ENCODE peak calls at places on chromosomes 1 and 21, in four cellular contexts. T is sigmoid colon, D is retinal pigment epithelial cell, U is AG09309. W is an unnamed sample.

GRCh38 chr1:244012232-244012631 is 38.9 kb upstream of the ZBTB18 start:
- DNase-seq in U (no peak), D (no peak), T (no peak), W (no peak)

GRCh38 chr1:164914208-164914607 is 355.2 kb downstream of the PBX1 start:
- DNase-seq in U (peak), D (no peak), T (no peak), W (no peak)

GRCh38 chr1:230029244-230029643 is 37.8 kb upstream of the GALNT2 start:
- DNase-seq in D (no peak), U (no peak), T (no peak), W (peak)

GRCh38 chr1:40984531-40984930 is 5.0 kb downstream of the CTPS1 start:
- DNase-seq in D (no peak), U (no peak), T (no peak), W (no peak)

GRCh38 chr1:112636597-112637256 is 17.1 kb downstream of the CAPZA1 start:
- DNase-seq in U (no peak), T (no peak), D (no peak), W (no peak)

GRCh38 chr1:174682419-174683008 is 234.8 kb downstream of the GPR52 start:
- DNase-seq in T (no peak), U (peak), D (peak), W (no peak)

GRCh38 chr1:23562138-23562819 is 3.0 kb upstream of the ID3 start:
- DNase-seq in D (peak), U (peak), T (peak), W (peak)

GRCh38 chr1:45543599-45544417 is 6.8 kb upstream of the AKR1A1 start:
- DNase-seq in T (peak), D (no peak), U (no peak), W (peak)

GRCh38 chr21:26366781-26367180 is 196.2 kb upstream of the APP start:
- DNase-seq in T (no peak), U (no peak), D (no peak), W (no peak)

GRCh38 chr1:203649551-203650011 is 22.9 kb downstream of the ATP2B4 start:
- DNase-seq in D (no peak), U (no peak), T (no peak), W (no peak)

GRCh38 chr1:220776725-220777326 is 9.9 kb upstream of the MTARC1 start:
- DNase-seq in D (no peak), U (peak), T (peak), W (peak)

GRCh38 chr1:225691377-225691776 is 38.5 kb upstream of the ENAH start:
- DNase-seq in U (no peak), D (peak), T (no peak), W (peak)

GRCh38 chr1:67978988-67979516 is 71.4 kb downstream of the DIRAS3 start:
- DNase-seq in D (peak), U (no peak), T (no peak), W (no peak)

GRCh38 chr1:14745321-14745720 is 146.8 kb downstream of the KAZN start:
- DNase-seq in D (no peak), T (no peak), U (no peak), W (no peak)

GRCh38 chr21:45572783-45573451 is 30.7 kb upstream of the SLC19A1 start:
- DNase-seq in U (no peak), D (no peak), T (peak), W (no peak)

GRCh38 chr1:4346141-4346540 is 308.3 kb upstream of the AJAP1 start:
- DNase-seq in D (no peak), T (no peak), U (no peak), W (no peak)

GRCh38 chr21:26842976-26843911 is 2.0 kb downstream of the ADAMTS1 start:
- DNase-seq in D (peak), U (peak), T (peak), W (peak)

GRCh38 chr1:20095564-20096434 is 23.5 kb downstream of the PLA2G2D start:
- DNase-seq in D (no peak), T (no peak), U (no peak), W (no peak)

GRCh38 chr1:44406761-44407429 is 1.8 kb downstream of the RNF220 start:
- DNase-seq in T (no peak), D (no peak), U (no peak), W (peak)

GRCh38 chr1:244006381-244006901 is 44.6 kb upstream of the ZBTB18 start:
- DNase-seq in U (no peak), D (no peak), T (no peak), W (no peak)

GRCh38 chr1:153534933-153535663 is 693 bp downstream of the S100A6 start:
- DNase-seq in D (no peak), T (peak), U (no peak), W (peak)

DNA sequence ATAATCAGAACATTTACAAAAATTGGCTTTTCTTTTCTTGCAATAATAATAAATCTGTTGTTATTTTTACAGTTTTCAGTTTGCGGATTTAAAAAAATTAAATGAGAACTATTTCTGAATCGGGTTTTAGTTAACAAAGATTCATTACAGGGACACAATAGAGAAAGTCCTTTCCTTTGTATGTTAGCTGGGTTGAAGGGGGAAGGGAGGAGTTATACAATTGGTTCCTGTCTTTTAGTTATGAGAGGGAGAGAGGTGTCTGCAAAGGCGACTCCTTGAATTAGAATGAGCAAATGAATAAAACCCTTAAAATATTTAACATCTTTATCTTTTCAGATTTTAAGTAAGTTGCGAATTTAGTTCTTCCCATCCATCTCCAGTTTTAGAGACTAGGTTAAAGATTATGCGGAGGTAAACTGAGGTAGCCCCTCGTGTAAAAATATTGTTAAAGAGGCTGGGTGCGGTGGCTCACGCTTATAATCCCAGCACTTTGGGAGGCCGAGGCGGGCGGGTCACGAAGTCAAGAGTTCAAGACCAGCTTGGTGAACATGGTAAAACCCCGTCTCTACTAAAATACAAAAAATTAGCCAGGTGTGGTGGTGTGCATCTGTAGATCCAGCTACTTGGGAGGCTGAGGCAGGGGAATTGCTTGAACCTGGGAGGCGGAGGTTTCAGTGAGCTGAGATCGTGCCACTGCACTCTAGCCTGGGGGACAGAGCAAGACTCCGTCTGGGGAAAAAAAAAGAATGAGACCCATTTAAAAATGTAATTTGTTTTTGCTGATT is 3.9 kb downstream of the SPEN start:
- DNase-seq in D (no peak), U (no peak), T (no peak), W (no peak)
- H3K4me3 ChIP-seq in D (no peak), U (no peak), T (no peak), W (no peak)

GRCh38 chr1:111351700-111352099 is 61.0 kb downstream of the CHIA start:
- DNase-seq in D (no peak), U (no peak), T (no peak), W (no peak)

DNA sequence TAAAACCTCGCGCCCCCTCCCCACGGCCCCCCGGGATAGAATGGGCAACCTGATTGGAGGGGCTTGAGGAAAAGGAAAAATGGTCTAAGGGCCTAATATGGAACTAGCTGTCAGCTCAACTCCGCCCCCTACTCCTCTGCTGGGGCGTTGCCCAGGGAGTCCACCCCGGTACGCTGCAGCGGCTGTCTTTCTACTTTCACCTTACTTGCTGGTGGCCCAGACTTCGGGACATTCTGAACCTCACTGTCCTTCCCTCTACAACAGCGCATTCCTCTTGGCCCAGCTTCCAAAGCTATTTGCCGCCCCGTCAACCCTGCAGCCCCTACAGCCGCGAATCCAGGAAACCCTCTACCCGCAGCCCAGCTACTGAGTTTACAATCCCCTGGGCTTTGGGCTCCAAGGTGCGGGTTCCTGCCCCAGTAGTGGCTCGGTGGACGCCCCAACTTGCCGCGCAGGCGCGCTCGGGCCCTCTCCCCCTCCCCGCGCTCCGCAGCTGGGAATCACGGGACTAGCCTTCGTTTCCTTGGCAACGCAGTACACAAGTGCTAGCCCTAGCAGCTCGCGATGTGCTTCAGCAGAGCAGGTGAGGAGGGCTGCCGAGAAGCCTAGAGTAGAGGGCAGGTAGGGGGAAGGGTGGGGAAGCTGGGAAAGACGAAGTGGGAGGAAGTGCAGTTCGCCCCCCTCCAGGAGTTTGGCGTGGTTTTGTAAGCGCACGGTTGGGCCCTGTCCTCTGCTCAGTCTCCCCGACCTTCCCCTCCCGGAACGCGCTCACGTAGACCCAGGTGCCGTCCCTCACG is 55.6 kb downstream of the CHIA start:
- DNase-seq in T (peak), U (peak), D (peak), W (peak)
- TF ChIP-seq CTCF in T (no peak), U (peak), D (peak), W (no peak)

GRCh38 chr1:238582816-238583215 is 692.1 kb upstream of the ZP4 start:
- DNase-seq in U (no peak), D (no peak), T (no peak), W (no peak)
- H3K4me3 ChIP-seq in U (no peak), D (no peak), T (no peak), W (no peak)

DNA sequence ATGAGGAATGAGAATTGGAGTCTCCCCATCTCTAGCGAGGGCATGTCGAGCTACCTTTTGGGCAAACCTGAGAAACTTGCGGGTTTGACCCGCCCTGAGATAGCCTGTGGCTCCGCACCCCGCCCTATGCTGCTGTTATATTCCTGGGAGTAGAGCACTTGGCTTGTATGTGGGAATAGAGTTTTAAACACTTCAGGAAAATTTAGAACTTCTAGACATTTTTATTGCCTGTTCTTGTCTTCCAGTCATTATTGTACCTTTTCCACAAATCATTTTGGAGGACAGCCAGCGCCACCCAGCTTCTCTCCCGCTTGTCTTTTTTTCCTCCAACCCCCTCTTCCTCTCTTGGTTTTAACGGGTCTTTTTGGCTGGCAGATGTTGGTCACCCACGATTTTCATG is 739 bp downstream of the GNPAT start:
- DNase-seq in D (no peak), T (no peak), U (no peak), W (no peak)
- TF ChIP-seq CTCF in D (no peak), T (no peak), U (no peak), W (no peak)

GRCh38 chr1:160401972-160402795 is 1.8 kb downstream of the VANGL2 start:
- DNase-seq in T (no peak), U (no peak), D (no peak), W (no peak)
- H3K4me3 ChIP-seq in T (peak), U (no peak), D (peak), W (no peak)

GRCh38 chr1:5858844-5859407 is 133.3 kb downstream of the NPHP4 start:
- DNase-seq in T (no peak), U (no peak), D (no peak), W (no peak)
- TF ChIP-seq CTCF in T (no peak), U (no peak), D (no peak), W (no peak)

DNA sequence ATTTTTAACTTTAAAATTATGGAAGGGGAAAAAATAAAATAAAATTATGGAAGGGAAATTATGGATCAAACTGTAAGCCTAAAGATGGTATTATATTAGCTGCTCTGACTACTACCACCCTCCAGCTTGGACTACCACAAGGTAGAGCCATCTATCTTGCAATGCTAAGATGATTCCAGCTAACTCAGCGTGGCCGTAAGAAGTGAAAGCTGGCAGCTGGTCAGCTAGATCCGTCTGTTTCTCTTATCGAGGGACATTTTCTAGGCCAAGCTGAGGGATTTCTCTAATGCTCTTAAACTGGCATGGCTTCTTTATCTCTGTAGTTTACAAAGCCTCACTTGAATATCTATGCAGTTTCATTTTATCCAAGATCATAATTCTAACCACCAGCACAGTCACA is 31.5 kb downstream of the LYST start:
- DNase-seq in D (no peak), T (peak), U (no peak), W (no peak)
- H3K4me3 ChIP-seq in D (no peak), T (peak), U (no peak), W (no peak)

DNA sequence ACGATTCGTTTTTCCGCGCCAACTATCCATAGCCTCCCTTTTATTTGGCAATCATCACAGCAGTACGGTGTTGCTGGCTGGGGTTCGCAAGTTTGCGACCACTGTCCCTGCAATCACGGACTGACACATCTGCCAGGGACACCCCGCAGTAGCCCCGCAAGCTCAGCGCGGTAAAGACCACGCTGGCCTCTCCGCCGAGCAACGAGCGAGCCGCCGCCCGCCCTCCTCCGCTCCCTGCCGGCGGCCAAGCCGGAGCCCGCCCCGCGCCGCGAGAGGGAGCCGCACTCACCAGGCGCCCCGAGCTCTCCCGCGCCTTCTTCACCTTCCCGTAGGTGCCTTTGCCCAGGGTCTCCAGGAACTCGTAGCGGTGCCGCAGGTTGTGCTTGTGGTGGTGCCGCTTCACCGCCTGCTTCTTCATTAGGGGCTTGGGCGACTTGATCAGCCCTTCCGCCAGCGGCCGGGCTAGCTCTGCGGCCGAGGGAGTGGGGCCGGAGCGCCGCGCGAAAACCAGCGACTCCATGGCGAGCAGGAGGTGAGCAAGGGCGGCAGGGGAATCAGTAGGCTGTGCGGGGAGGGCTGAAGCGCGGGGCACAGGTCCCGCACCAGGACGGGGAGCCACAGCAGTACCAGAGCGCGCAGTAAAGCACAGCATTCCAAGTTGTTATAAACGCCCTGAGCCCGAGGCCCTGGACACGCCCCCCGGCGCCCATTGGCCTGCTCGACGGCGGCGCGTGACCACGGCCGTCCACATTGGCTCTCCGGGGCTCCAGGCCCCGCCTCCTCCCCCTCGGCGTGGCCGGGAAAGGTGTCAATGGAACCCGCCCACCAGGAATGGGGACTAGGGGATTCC is at the start of gene NUAK2:
- DNase-seq in D (peak), U (peak), T (peak), W (peak)
- TF ChIP-seq CTCF in D (peak), U (peak), T (no peak), W (no peak)